ENCODE peak calls at places on chromosomes 2 and 18, in five cellular contexts. One of them, this sample, is unnamed.

GRCh38 chr18:31091350-31091749 is 10.9 kb downstream of the DSC2 start:
- DNase-seq in NCI-H460: no peak
- DNase-seq in Jurkat, Clone E6-1: no peak
- DNase-seq in HTR-8/SVneo: no peak
- DNase-seq in effector memory CD4-positive, alpha-beta T cell: no peak
- DNase-seq in this sample: no peak

GRCh38 chr2:126778561-126779285 is 120.0 kb upstream of the TEX51 start:
- DNase-seq in effector memory CD4-positive, alpha-beta T cell: no peak
- DNase-seq in HTR-8/SVneo: no peak
- DNase-seq in NCI-H460: no peak
- DNase-seq in Jurkat, Clone E6-1: no peak
- DNase-seq in this sample: no peak

GRCh38 chr2:120922571-120923332 is 187.1 kb downstream of the GLI2 start:
- DNase-seq in HTR-8/SVneo: no peak
- DNase-seq in NCI-H460: no peak
- DNase-seq in Jurkat, Clone E6-1: no peak
- DNase-seq in effector memory CD4-positive, alpha-beta T cell: no peak
- DNase-seq in this sample: no peak

GRCh38 chr2:158533009-158533408 is 76.3 kb downstream of the PKP4 start:
- DNase-seq in NCI-H460: no peak
- DNase-seq in HTR-8/SVneo: no peak
- DNase-seq in effector memory CD4-positive, alpha-beta T cell: no peak
- DNase-seq in Jurkat, Clone E6-1: peak
- DNase-seq in this sample: peak

GRCh38 chr18:58967643-58968291 is 103.1 kb downstream of the ZNF532 start:
- DNase-seq in HTR-8/SVneo: no peak
- DNase-seq in effector memory CD4-positive, alpha-beta T cell: no peak
- DNase-seq in Jurkat, Clone E6-1: no peak
- DNase-seq in NCI-H460: no peak
- DNase-seq in this sample: no peak

GRCh38 chr2:188776634-188777033 is 197.5 kb upstream of the COL3A1 start:
- DNase-seq in HTR-8/SVneo: peak
- DNase-seq in NCI-H460: no peak
- DNase-seq in Jurkat, Clone E6-1: no peak
- DNase-seq in effector memory CD4-positive, alpha-beta T cell: no peak
- DNase-seq in this sample: no peak

GRCh38 chr18:44859263-44859662 is 178.6 kb downstream of the SETBP1 start:
- DNase-seq in effector memory CD4-positive, alpha-beta T cell: no peak
- DNase-seq in Jurkat, Clone E6-1: no peak
- DNase-seq in NCI-H460: no peak
- DNase-seq in HTR-8/SVneo: no peak
- DNase-seq in this sample: no peak

GRCh38 chr2:240225116-240225515 is 84.7 kb upstream of the OTOS start:
- DNase-seq in Jurkat, Clone E6-1: no peak
- DNase-seq in effector memory CD4-positive, alpha-beta T cell: no peak
- DNase-seq in NCI-H460: no peak
- DNase-seq in HTR-8/SVneo: no peak
- DNase-seq in this sample: no peak

GRCh38 chr2:29215073-29215472 is 99.9 kb downstream of the CLIP4 start:
- DNase-seq in NCI-H460: no peak
- DNase-seq in Jurkat, Clone E6-1: no peak
- DNase-seq in HTR-8/SVneo: no peak
- DNase-seq in effector memory CD4-positive, alpha-beta T cell: no peak
- DNase-seq in this sample: no peak

GRCh38 chr2:48946444-48947048 is 191.0 kb upstream of the LHCGR start:
- DNase-seq in NCI-H460: peak
- DNase-seq in Jurkat, Clone E6-1: peak
- DNase-seq in HTR-8/SVneo: peak
- DNase-seq in effector memory CD4-positive, alpha-beta T cell: no peak
- DNase-seq in this sample: peak

GRCh38 chr2:239343946-239344856 is 56.6 kb downstream of the HDAC4 start:
- DNase-seq in effector memory CD4-positive, alpha-beta T cell: no peak
- DNase-seq in Jurkat, Clone E6-1: no peak
- DNase-seq in HTR-8/SVneo: no peak
- DNase-seq in NCI-H460: no peak
- DNase-seq in this sample: peak

GRCh38 chr2:106094101-106094860 is 99.8 kb downstream of the UXS1 start:
- DNase-seq in Jurkat, Clone E6-1: peak
- DNase-seq in HTR-8/SVneo: no peak
- DNase-seq in NCI-H460: no peak
- DNase-seq in effector memory CD4-positive, alpha-beta T cell: peak
- DNase-seq in this sample: peak

GRCh38 chr2:72989770-72990556 is 72.6 kb downstream of the EMX1 start:
- DNase-seq in NCI-H460: no peak
- DNase-seq in HTR-8/SVneo: no peak
- DNase-seq in effector memory CD4-positive, alpha-beta T cell: no peak
- DNase-seq in Jurkat, Clone E6-1: no peak
- DNase-seq in this sample: no peak

GRCh38 chr2:122072666-122073065 is 317.2 kb downstream of the TSN start:
- DNase-seq in effector memory CD4-positive, alpha-beta T cell: no peak
- DNase-seq in Jurkat, Clone E6-1: no peak
- DNase-seq in HTR-8/SVneo: no peak
- DNase-seq in NCI-H460: peak
- DNase-seq in this sample: no peak

GRCh38 chr2:132416080-132416911 is at the start of gene GPR39:
- DNase-seq in effector memory CD4-positive, alpha-beta T cell: no peak
- DNase-seq in HTR-8/SVneo: peak
- DNase-seq in NCI-H460: peak
- DNase-seq in Jurkat, Clone E6-1: no peak
- DNase-seq in this sample: no peak

GRCh38 chr18:61285777-61286176 is 47.5 kb upstream of the CDH20 start:
- DNase-seq in effector memory CD4-positive, alpha-beta T cell: no peak
- DNase-seq in Jurkat, Clone E6-1: no peak
- DNase-seq in HTR-8/SVneo: no peak
- DNase-seq in NCI-H460: no peak
- DNase-seq in this sample: no peak

GRCh38 chr2:217795706-217796465 is 206.9 kb downstream of the TNS1 start:
- DNase-seq in effector memory CD4-positive, alpha-beta T cell: no peak
- DNase-seq in NCI-H460: no peak
- DNase-seq in HTR-8/SVneo: no peak
- DNase-seq in Jurkat, Clone E6-1: no peak
- DNase-seq in this sample: no peak

GRCh38 chr2:157840568-157841156 is 35.5 kb downstream of the ACVR1 start:
- DNase-seq in NCI-H460: no peak
- DNase-seq in HTR-8/SVneo: no peak
- DNase-seq in effector memory CD4-positive, alpha-beta T cell: no peak
- DNase-seq in Jurkat, Clone E6-1: no peak
- DNase-seq in this sample: no peak

GRCh38 chr18:13366131-13366530 is 147.6 kb downstream of the LDLRAD4 start:
- DNase-seq in Jurkat, Clone E6-1: no peak
- DNase-seq in NCI-H460: no peak
- DNase-seq in HTR-8/SVneo: no peak
- DNase-seq in effector memory CD4-positive, alpha-beta T cell: no peak
- DNase-seq in this sample: no peak

GRCh38 chr2:157837851-157838441 is 38.2 kb downstream of the ACVR1 start:
- DNase-seq in Jurkat, Clone E6-1: no peak
- DNase-seq in HTR-8/SVneo: no peak
- DNase-seq in effector memory CD4-positive, alpha-beta T cell: no peak
- DNase-seq in NCI-H460: no peak
- DNase-seq in this sample: no peak

GRCh38 chr2:165348441-165348840 is 109.2 kb downstream of the SCN2A start:
- DNase-seq in HTR-8/SVneo: no peak
- DNase-seq in effector memory CD4-positive, alpha-beta T cell: no peak
- DNase-seq in Jurkat, Clone E6-1: no peak
- DNase-seq in NCI-H460: no peak
- DNase-seq in this sample: no peak

GRCh38 chr2:86021396-86022378 is 84.0 kb downstream of the POLR1A start:
- DNase-seq in HTR-8/SVneo: no peak
- DNase-seq in effector memory CD4-positive, alpha-beta T cell: no peak
- DNase-seq in Jurkat, Clone E6-1: no peak
- DNase-seq in NCI-H460: no peak
- DNase-seq in this sample: no peak

GRCh38 chr2:28394331-28394877 is 1.7 kb downstream of the FOSL2 start:
- DNase-seq in NCI-H460: no peak
- DNase-seq in HTR-8/SVneo: no peak
- DNase-seq in effector memory CD4-positive, alpha-beta T cell: no peak
- DNase-seq in Jurkat, Clone E6-1: no peak
- DNase-seq in this sample: no peak

GRCh38 chr2:119782308-119783027 is 22.7 kb downstream of the PTPN4 start:
- DNase-seq in NCI-H460: no peak
- DNase-seq in HTR-8/SVneo: no peak
- DNase-seq in Jurkat, Clone E6-1: no peak
- DNase-seq in effector memory CD4-positive, alpha-beta T cell: no peak
- DNase-seq in this sample: no peak

GRCh38 chr2:200274116-200275075 is 32.1 kb upstream of the SPATS2L start:
- DNase-seq in Jurkat, Clone E6-1: no peak
- DNase-seq in effector memory CD4-positive, alpha-beta T cell: no peak
- DNase-seq in HTR-8/SVneo: no peak
- DNase-seq in NCI-H460: no peak
- DNase-seq in this sample: no peak

GRCh38 chr2:227632827-227633226 is 15.5 kb downstream of the SCYGR4 start:
- DNase-seq in effector memory CD4-positive, alpha-beta T cell: no peak
- DNase-seq in Jurkat, Clone E6-1: no peak
- DNase-seq in NCI-H460: no peak
- DNase-seq in HTR-8/SVneo: no peak
- DNase-seq in this sample: no peak

GRCh38 chr2:167825664-167826063 is 421.7 kb downstream of the STK39 start:
- DNase-seq in NCI-H460: no peak
- DNase-seq in effector memory CD4-positive, alpha-beta T cell: no peak
- DNase-seq in HTR-8/SVneo: no peak
- DNase-seq in Jurkat, Clone E6-1: no peak
- DNase-seq in this sample: no peak

GRCh38 chr18:5961097-5961827 is 65.9 kb upstream of the TMEM200C start:
- DNase-seq in effector memory CD4-positive, alpha-beta T cell: no peak
- DNase-seq in NCI-H460: no peak
- DNase-seq in HTR-8/SVneo: no peak
- DNase-seq in Jurkat, Clone E6-1: no peak
- DNase-seq in this sample: no peak

GRCh38 chr2:12317853-12318426 is 398.8 kb upstream of the TRIB2 start:
- DNase-seq in Jurkat, Clone E6-1: no peak
- DNase-seq in HTR-8/SVneo: peak
- DNase-seq in NCI-H460: peak
- DNase-seq in effector memory CD4-positive, alpha-beta T cell: no peak
- DNase-seq in this sample: no peak

GRCh38 chr2:11858883-11859282 is 112.5 kb downstream of the LPIN1 start:
- DNase-seq in effector memory CD4-positive, alpha-beta T cell: no peak
- DNase-seq in NCI-H460: no peak
- DNase-seq in Jurkat, Clone E6-1: no peak
- DNase-seq in HTR-8/SVneo: no peak
- DNase-seq in this sample: peak

GRCh38 chr2:6368271-6368670 is 497.4 kb downstream of the CMPK2 start:
- DNase-seq in Jurkat, Clone E6-1: no peak
- DNase-seq in HTR-8/SVneo: no peak
- DNase-seq in NCI-H460: no peak
- DNase-seq in effector memory CD4-positive, alpha-beta T cell: no peak
- DNase-seq in this sample: no peak

GRCh38 chr18:58135170-58135569 is 91.1 kb downstream of the NEDD4L start:
- DNase-seq in effector memory CD4-positive, alpha-beta T cell: no peak
- DNase-seq in Jurkat, Clone E6-1: peak
- DNase-seq in HTR-8/SVneo: no peak
- DNase-seq in NCI-H460: no peak
- DNase-seq in this sample: peak

GRCh38 chr2:159840620-159841019 is 42.6 kb upstream of the CD302 start:
- DNase-seq in Jurkat, Clone E6-1: no peak
- DNase-seq in NCI-H460: no peak
- DNase-seq in HTR-8/SVneo: no peak
- DNase-seq in effector memory CD4-positive, alpha-beta T cell: no peak
- DNase-seq in this sample: no peak

GRCh38 chr18:47870605-47871004 is 59.9 kb downstream of the SMAD2 start:
- DNase-seq in effector memory CD4-positive, alpha-beta T cell: no peak
- DNase-seq in Jurkat, Clone E6-1: no peak
- DNase-seq in NCI-H460: no peak
- DNase-seq in HTR-8/SVneo: no peak
- DNase-seq in this sample: no peak

GRCh38 chr18:73990241-73990640 is 157.4 kb downstream of the FBXO15 start:
- DNase-seq in NCI-H460: no peak
- DNase-seq in effector memory CD4-positive, alpha-beta T cell: no peak
- DNase-seq in HTR-8/SVneo: no peak
- DNase-seq in Jurkat, Clone E6-1: no peak
- DNase-seq in this sample: no peak

GRCh38 chr2:159202568-159203071 is 83.9 kb downstream of the WDSUB1 start:
- DNase-seq in effector memory CD4-positive, alpha-beta T cell: no peak
- DNase-seq in NCI-H460: no peak
- DNase-seq in Jurkat, Clone E6-1: no peak
- DNase-seq in HTR-8/SVneo: peak
- DNase-seq in this sample: no peak

This sample was measured in DND-41.